ENCODE peak calls at places on chromosomes 2 and 18, in four cellular contexts. Z is K562, G is SK-N-SH, K is HepG2. T is an unnamed sample.

GRCh38 chr2:235752875-235753274 is 259.0 kb downstream of the AGAP1 start:
- DNase-seq in Z (no peak), G (no peak), K (no peak), T (no peak)

GRCh38 chr2:70931376-70932000 is 4.2 kb upstream of the ATP6V1B1 start:
- DNase-seq in Z (no peak), G (no peak), K (no peak), T (no peak)

GRCh38 chr2:213995400-213996105 is 415.3 kb upstream of the VWC2L start:
- DNase-seq in Z (no peak), G (no peak), K (no peak), T (no peak)

GRCh38 chr2:77434880-77435279 is 87.3 kb downstream of the LRRTM4 start:
- DNase-seq in Z (no peak), G (no peak), K (no peak), T (no peak)

GRCh38 chr2:28821295-28821958 is 10.8 kb downstream of the SPDYA start:
- DNase-seq in Z (peak), G (peak), K (peak), T (peak)

GRCh38 chr2:174086708-174087107 is 121.5 kb upstream of the SP3 start:
- DNase-seq in Z (no peak), G (no peak), K (no peak), T (no peak)

GRCh38 chr2:223306371-223306770 is 254.4 kb downstream of the KCNE4 start:
- DNase-seq in Z (peak), G (no peak), K (peak), T (no peak)

GRCh38 chr18:43271593-43272432 is 5.5 kb downstream of the SYT4 start:
- DNase-seq in Z (peak), G (peak), K (peak), T (no peak)

GRCh38 chr2:214543386-214543955 is 132.6 kb downstream of the VWC2L start:
- DNase-seq in Z (no peak), G (no peak), K (no peak), T (no peak)

GRCh38 chr2:65706376-65706775 is 274.0 kb upstream of the SPRED2 start:
- DNase-seq in Z (no peak), G (no peak), K (no peak), T (no peak)

GRCh38 chr2:234939576-234939975 is 12.2 kb upstream of the SH3BP4 start:
- DNase-seq in Z (no peak), G (no peak), K (no peak), T (no peak)

GRCh38 chr2:58731488-58731869 is 490.4 kb upstream of the FANCL start:
- DNase-seq in Z (peak), G (no peak), K (no peak), T (no peak)

GRCh38 chr18:56003009-56003408 is 415.0 kb upstream of the TCF4 start:
- DNase-seq in Z (no peak), G (no peak), K (no peak), T (no peak)

DNA sequence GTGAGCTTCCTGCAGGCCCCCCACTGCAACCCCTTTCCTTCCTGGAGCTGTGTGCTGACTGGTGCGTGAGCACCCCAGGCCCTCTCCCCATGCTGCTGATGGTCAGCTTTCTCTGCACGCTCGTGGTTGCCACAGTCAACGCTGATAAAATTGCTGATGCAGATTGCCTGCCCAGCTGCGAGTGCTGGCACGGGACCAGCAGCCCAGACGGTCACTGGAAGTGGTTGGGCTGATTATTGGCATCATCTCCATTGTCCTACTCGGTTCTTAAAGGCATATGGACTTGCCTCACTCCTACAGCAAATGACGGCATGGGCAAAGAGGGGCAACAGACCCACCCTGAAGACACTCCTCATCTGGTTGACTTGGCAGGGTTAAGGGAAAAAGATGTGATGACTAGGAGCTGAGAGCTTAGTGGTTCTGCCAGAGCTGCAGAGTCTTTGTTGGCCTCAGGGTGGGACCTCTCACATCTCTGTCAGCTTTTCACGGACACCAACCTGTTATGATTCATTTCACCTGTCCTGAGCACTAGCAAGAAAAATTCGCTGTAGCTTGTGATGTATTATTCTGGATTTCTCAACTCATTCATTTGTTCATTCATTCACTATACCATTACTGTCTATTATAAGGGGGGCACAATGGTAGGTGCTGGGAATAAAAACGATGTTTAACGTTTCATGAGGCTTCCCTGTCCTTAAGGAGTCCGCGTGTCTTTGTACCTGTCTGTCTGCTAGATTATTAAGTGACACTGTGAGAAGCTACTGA is 38.4 kb downstream of the PAX8 start:
- DNase-seq in Z (no peak), G (peak), K (no peak), T (no peak)
- TF ChIP-seq ZBTB33 in Z (no peak), G (peak), K (no peak), T (no peak)

GRCh38 chr2:26913599-26914285 is 56.7 kb upstream of the MAPRE3 start:
- DNase-seq in Z (no peak), G (no peak), K (no peak), T (no peak)

GRCh38 chr2:26914286-26914962 is 56.0 kb upstream of the MAPRE3 start:
- DNase-seq in Z (no peak), G (no peak), K (no peak), T (no peak)

GRCh38 chr2:26914963-26915310 is 55.5 kb upstream of the MAPRE3 start:
- DNase-seq in Z (no peak), G (no peak), K (no peak), T (no peak)

GRCh38 chr2:26910176-26910575 is 60.3 kb upstream of the MAPRE3 start:
- DNase-seq in Z (no peak), G (no peak), K (no peak), T (no peak)

GRCh38 chr2:26911911-26912861 is 58.3 kb upstream of the MAPRE3 start:
- DNase-seq in Z (no peak), G (peak), K (no peak), T (no peak)
- TF ChIP-seq EP300 in Z (no peak), G (peak), K (no peak), T (no peak)

GRCh38 chr18:70425236-70425635 is 136.4 kb downstream of the SOCS6 start:
- DNase-seq in Z (no peak), G (no peak), K (no peak), T (no peak)
- TF ChIP-seq ZBTB33 in Z (no peak), G (no peak), K (no peak), T (no peak)

GRCh38 chr2:200864206-200864976 is at the start of gene CLK1:
- DNase-seq in Z (peak), G (peak), K (peak), T (peak)
- TF ChIP-seq EP300 in Z (peak), G (peak), K (peak), T (no peak)

GRCh38 chr2:205692095-205692494 is 9.8 kb downstream of the NRP2 start:
- DNase-seq in Z (no peak), G (no peak), K (no peak), T (no peak)
- TF ChIP-seq ZBTB33 in Z (no peak), G (no peak), K (no peak), T (no peak)

GRCh38 chr2:211408485-211408884 is 852.1 kb downstream of the CPS1 start:
- DNase-seq in Z (no peak), G (no peak), K (peak), T (no peak)
- TF ChIP-seq EP300 in Z (no peak), G (no peak), K (no peak), T (no peak)

DNA sequence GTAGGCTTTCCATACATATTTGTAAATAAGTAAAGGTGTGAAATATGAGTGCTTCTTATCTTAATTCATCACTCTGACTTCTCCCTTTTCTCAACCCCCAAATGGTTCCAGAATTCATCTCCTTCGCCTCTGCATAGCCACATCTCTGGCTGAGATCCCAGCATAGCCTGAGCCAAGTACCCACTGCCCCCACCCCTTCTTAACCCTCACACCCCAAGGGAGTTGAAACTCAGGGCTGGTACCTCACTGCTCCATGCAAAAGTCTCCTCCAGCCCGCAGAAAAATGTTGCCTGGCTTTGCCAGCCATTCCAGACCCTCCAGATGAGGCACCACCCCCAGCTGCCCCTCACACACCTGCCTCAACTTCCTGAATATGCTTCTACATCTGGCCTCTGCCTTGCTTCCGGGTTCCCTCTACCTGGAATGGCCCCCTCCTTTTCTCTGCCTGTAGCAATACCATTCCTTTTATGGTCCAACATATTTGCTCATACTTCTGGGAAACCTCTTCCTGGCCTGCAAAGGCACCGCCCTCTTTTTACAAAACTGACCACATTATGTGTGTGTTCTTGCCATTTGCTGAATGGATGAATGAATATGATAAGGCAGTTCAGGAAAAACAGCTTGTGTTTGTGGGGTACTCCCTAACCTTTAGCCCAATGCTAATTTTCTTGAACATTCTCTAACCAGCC is 112.8 kb downstream of the CELF4 start:
- DNase-seq in Z (no peak), G (no peak), K (no peak), T (no peak)
- TF ChIP-seq ZBTB33 in Z (no peak), G (no peak), K (no peak), T (no peak)

GRCh38 chr2:120828832-120829632 is 93.4 kb downstream of the GLI2 start:
- DNase-seq in Z (no peak), G (no peak), K (no peak), T (no peak)
- TF ChIP-seq EP300 in Z (no peak), G (no peak), K (no peak), T (no peak)

DNA sequence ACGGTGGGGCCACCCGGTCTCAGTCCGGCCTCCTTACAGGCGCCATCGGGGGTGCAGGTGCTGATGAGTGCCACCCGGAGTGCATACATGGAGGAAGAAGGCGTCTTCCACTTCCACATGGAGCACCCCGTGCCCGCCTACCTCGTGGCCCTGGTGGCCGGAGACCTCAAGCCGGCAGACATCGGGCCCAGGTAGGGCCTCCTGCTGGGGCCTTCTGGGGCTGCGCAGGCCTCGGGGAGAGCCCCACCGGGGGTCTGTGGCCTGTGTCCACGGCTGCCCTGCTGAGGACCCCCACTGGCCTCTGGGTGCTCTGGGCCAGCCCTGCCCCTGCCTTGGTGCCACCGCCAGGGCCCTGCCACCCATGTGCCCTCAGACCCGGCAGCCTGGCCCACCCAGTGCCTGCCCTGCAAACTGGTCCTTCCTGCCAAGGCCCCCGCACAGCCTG is 4.8 kb downstream of the RNPEPL1 start:
- DNase-seq in Z (no peak), G (no peak), K (no peak), T (no peak)
- TF ChIP-seq ZBTB33 in Z (no peak), G (no peak), K (no peak), T (no peak)